ENCODE peak calls at places on chromosomes 3 and 15, in six cellular contexts. A, Z, T, K, D and I are unnamed samples.

GRCh38 chr15:76057332-76058000 is 2.3 kb upstream of the TMEM266 start:
- DNase-seq in K (no peak), Z (peak; percentile 41), D (no peak), T (peak; percentile 17), A (peak; percentile 82), I (peak; percentile 63)

GRCh38 chr3:42590989-42591756 is 513 bp downstream of the SS18L2 start:
- DNase-seq in A (peak; percentile 27), D (no peak), T (no peak), K (peak; percentile 48), Z (no peak), I (no peak)

GRCh38 chr3:80643421-80643820 is 875.6 kb upstream of the ROBO1 start:
- DNase-seq in A (no peak), Z (no peak), T (no peak), D (no peak), K (no peak), I (no peak)

GRCh38 chr3:115321396-115321795 is 174.3 kb upstream of the ZBTB20 start:
- DNase-seq in T (no peak), Z (peak; percentile 66), K (no peak), A (peak; percentile 49), D (no peak), I (no peak)

GRCh38 chr3:37812497-37812896 is 49.2 kb upstream of the CTDSPL start:
- DNase-seq in A (no peak), D (no peak), Z (no peak), K (peak; percentile 72), T (no peak), I (no peak)

GRCh38 chr3:169764164-169764452 is 752 bp downstream of the TERC start:
- DNase-seq in A (no peak), Z (no peak), D (no peak), T (no peak), K (peak; percentile 87), I (peak; percentile 92)

GRCh38 chr15:58086479-58086878 is 21.0 kb upstream of the ALDH1A2 start:
- DNase-seq in D (no peak), Z (no peak), T (no peak), K (no peak), A (no peak), I (no peak)

GRCh38 chr3:180199396-180199795 is 162.7 kb upstream of the PEX5L start:
- DNase-seq in K (no peak), D (no peak), Z (no peak), T (no peak), A (no peak), I (no peak)

GRCh38 chr3:58032186-58032585 is 24.0 kb downstream of the FLNB start:
- DNase-seq in A (peak; percentile 91), Z (no peak), D (no peak), T (no peak), K (no peak), I (no peak)

GRCh38 chr3:11475324-11475723 is 168.4 kb downstream of the VGLL4 start:
- DNase-seq in T (no peak), K (no peak), A (no peak), Z (no peak), D (no peak), I (no peak)

GRCh38 chr3:177960722-177961121 is 575.5 kb upstream of the KCNMB2 start:
- DNase-seq in Z (no peak), T (no peak), K (no peak), A (no peak), D (no peak), I (no peak)

GRCh38 chr15:39785806-39786205 is 3.2 kb upstream of the FSIP1 start:
- DNase-seq in K (no peak), Z (no peak), T (no peak), D (no peak), A (no peak), I (no peak)

GRCh38 chr15:23467110-23467600 is 20.1 kb upstream of the GOLGA6L2 start:
- DNase-seq in D (no peak), K (no peak), Z (no peak), T (no peak), A (peak; percentile 23), I (peak; percentile 14)

GRCh38 chr15:68676926-68677325 is 98.1 kb downstream of the CORO2B start:
- DNase-seq in K (no peak), T (no peak), D (no peak), A (no peak), Z (no peak), I (no peak)

GRCh38 chr15:36152961-36153360 is 426.5 kb upstream of the CDIN1 start:
- DNase-seq in D (no peak), Z (no peak), K (no peak), A (no peak), T (no peak), I (no peak)

GRCh38 chr15:30906366-30906765 is 2.7 kb downstream of the FAN1 start:
- DNase-seq in D (no peak), A (no peak), K (no peak), T (no peak), Z (no peak), I (no peak)

GRCh38 chr3:8882171-8882593 is 81.1 kb downstream of the RAD18 start:
- DNase-seq in D (no peak), Z (no peak), K (no peak), A (peak; percentile 96), T (no peak), I (no peak)

GRCh38 chr3:14902719-14903118 is 44.7 kb upstream of the NR2C2 start:
- DNase-seq in K (peak; percentile 64), Z (no peak), A (no peak), D (no peak), T (no peak), I (no peak)

GRCh38 chr15:40545457-40545856 is 19.4 kb downstream of the CCDC32 start:
- DNase-seq in K (no peak), D (no peak), T (no peak), Z (no peak), A (peak; percentile 20), I (no peak)

GRCh38 chr15:77599899-77600298 is 32.8 kb downstream of the LINGO1 start:
- DNase-seq in A (peak; percentile 87), D (no peak), Z (no peak), K (no peak), T (no peak), I (no peak)

GRCh38 chr3:42605550-42606173 is 5.2 kb downstream of the NKTR start:
- DNase-seq in D (no peak), Z (no peak), A (no peak), T (no peak), K (no peak), I (no peak)

GRCh38 chr3:162984752-162985151 is 1488.1 kb downstream of the OTOL1 start:
- DNase-seq in Z (no peak), A (peak; percentile 53), K (no peak), T (no peak), D (no peak), I (no peak)

GRCh38 chr15:100781061-100781960 is 98.3 kb upstream of the ALDH1A3 start:
- DNase-seq in T (no peak), K (no peak), D (no peak), A (no peak), Z (no peak), I (no peak)

GRCh38 chr15:63339006-63339766 is 42.5 kb downstream of the CA12 start:
- DNase-seq in T (no peak), Z (no peak), K (no peak), A (no peak), D (no peak), I (no peak)

GRCh38 chr3:50587806-50588758 is 18.8 kb downstream of the HEMK1 start:
- DNase-seq in T (no peak), Z (no peak), A (no peak), D (no peak), K (no peak), I (no peak)